ENCODE peak calls at places on chromosomes 3 and 15, in nine cellular contexts. I is activated T-helper 1 cell treated with anti-CD3 and anti-CD28 coated beads, Interleukin-12 subunit alpha, Interleukin-12 subunit beta, Interleukin-2, Interleukin-4 antibody, amounts not matched to agents 30 ng/mL and 10 ng/mL and 1 ng/mL, durations not matched to agents 14 hours and 24 hours and 36 hours; J is NCI-H2029; S is GM03348; E is T-helper 2 cell; M is AG04450; Y is H1; Z is mucosa of gallbladder; W is heart left ventricle. A is an unnamed sample.

GRCh38 chr3:94643400-94643799 is 580.5 kb downstream of the NSUN3 start:
- DNase-seq in I (no peak), J (no peak), S (no peak), E (no peak), M (no peak), Y (no peak), Z (no peak), W (no peak), A (no peak)

GRCh38 chr3:11335056-11335608 is 62.9 kb downstream of the ATG7 start:
- DNase-seq in I (peak), J (peak), S (peak), E (no peak), M (peak), Y (no peak), Z (peak), W (no peak), A (peak)

GRCh38 chr3:190041333-190042041 is 79.2 kb downstream of the P3H2 start:
- DNase-seq in I (no peak), J (no peak), S (no peak), E (no peak), M (peak), Y (no peak), Z (no peak), W (no peak), A (no peak)

GRCh38 chr3:130843441-130843840 is 50.4 kb upstream of the ATP2C1 start:
- DNase-seq in I (no peak), J (no peak), S (no peak), E (no peak), M (no peak), Y (no peak), Z (no peak), W (no peak), A (no peak)

GRCh38 chr3:197311591-197311990 is 13.2 kb upstream of the DLG1 start:
- DNase-seq in I (no peak), J (no peak), S (no peak), E (no peak), M (no peak), Y (no peak), Z (no peak), W (no peak), A (no peak)

GRCh38 chr15:52383100-52383588 is 87.5 kb upstream of the MYO5C start:
- DNase-seq in I (no peak), J (no peak), S (peak), E (no peak), M (no peak), Y (no peak), Z (no peak), W (no peak), A (no peak)

GRCh38 chr3:159635047-159635641 is 353.5 kb upstream of the IL12A start:
- DNase-seq in I (no peak), J (no peak), S (no peak), E (no peak), M (no peak), Y (no peak), Z (no peak), W (no peak), A (no peak)

GRCh38 chr15:52678036-52678467 is 1.1 kb downstream of the ATOSA start:
- DNase-seq in I (peak), J (no peak), S (peak), E (peak), M (no peak), Y (peak), Z (peak), W (peak), A (peak)

GRCh38 chr3:71649757-71650156 is 66.2 kb upstream of the FOXP1 start:
- DNase-seq in I (no peak), J (no peak), S (no peak), E (no peak), M (no peak), Y (no peak), Z (no peak), W (no peak), A (no peak)

GRCh38 chr15:70440416-70441138 is 322.8 kb downstream of the UACA start:
- DNase-seq in I (no peak), J (no peak), S (no peak), E (no peak), M (no peak), Y (no peak), Z (no peak), W (no peak), A (no peak)

GRCh38 chr15:101440846-101441590 is 48.5 kb downstream of the PCSK6 start:
- DNase-seq in I (no peak), J (no peak), S (no peak), E (no peak), M (no peak), Y (peak), Z (no peak), W (no peak), A (no peak)

GRCh38 chr3:49619649-49620048 is 54.5 kb upstream of the APEH start:
- DNase-seq in I (no peak), J (no peak), S (no peak), E (no peak), M (no peak), Y (no peak), Z (no peak), W (no peak), A (no peak)

GRCh38 chr3:171184372-171184771 is 157.9 kb upstream of the SLC2A2 start:
- DNase-seq in I (no peak), J (no peak), S (no peak), E (no peak), M (no peak), Y (no peak), Z (no peak), W (no peak), A (no peak)

GRCh38 chr15:93524432-93524831 is 435.4 kb upstream of the RGMA start:
- DNase-seq in I (no peak), J (peak), S (no peak), E (no peak), M (no peak), Y (no peak), Z (no peak), W (no peak), A (no peak)

GRCh38 chr15:29204356-29204755 is 65.3 kb downstream of the NSMCE3 start:
- DNase-seq in I (no peak), J (no peak), S (no peak), E (no peak), M (no peak), Y (peak), Z (no peak), W (no peak), A (no peak)

GRCh38 chr3:126355777-126356372 is 1.3 kb downstream of the KLF15 start:
- DNase-seq in I (no peak), J (peak), S (peak), E (no peak), M (no peak), Y (peak), Z (peak), W (peak), A (peak)

GRCh38 chr15:45548753-45549520 is 26.4 kb upstream of the SLC30A4 start:
- DNase-seq in I (no peak), J (peak), S (peak), E (no peak), M (no peak), Y (no peak), Z (no peak), W (no peak), A (no peak)

GRCh38 chr3:171974986-171975837 is 64.2 kb upstream of the FNDC3B start:
- DNase-seq in I (no peak), J (no peak), S (peak), E (no peak), M (peak), Y (no peak), Z (no peak), W (no peak), A (no peak)

GRCh38 chr3:108548304-108548703 is 37.9 kb upstream of the MYH15 start:
- DNase-seq in I (no peak), J (no peak), S (peak), E (no peak), M (no peak), Y (no peak), Z (no peak), W (no peak), A (no peak)

GRCh38 chr3:48194446-48195071 is 6.3 kb upstream of the CDC25A start:
- DNase-seq in I (no peak), J (peak), S (peak), E (no peak), M (no peak), Y (peak), Z (peak), W (no peak), A (peak)

GRCh38 chr3:135966349-135966695 is 794 bp downstream of the PPP2R3A start:
- DNase-seq in I (no peak), J (no peak), S (no peak), E (no peak), M (no peak), Y (no peak), Z (peak), W (no peak), A (no peak)

GRCh38 chr15:76839173-76839572 is 66.0 kb downstream of the SCAPER start:
- DNase-seq in I (no peak), J (no peak), S (no peak), E (no peak), M (no peak), Y (no peak), Z (no peak), W (no peak), A (no peak)

GRCh38 chr15:57527382-57528091 is 64.2 kb upstream of the MYZAP start:
- DNase-seq in I (peak), J (peak), S (peak), E (no peak), M (peak), Y (peak), Z (peak), W (no peak), A (peak)

GRCh38 chr3:11136871-11137626 is 17.2 kb upstream of the HRH1 start:
- DNase-seq in I (no peak), J (no peak), S (peak), E (no peak), M (peak), Y (no peak), Z (peak), W (no peak), A (peak)

GRCh38 chr3:40847571-40847992 is 322.8 kb downstream of the ZNF621 start:
- DNase-seq in I (no peak), J (no peak), S (no peak), E (no peak), M (no peak), Y (no peak), Z (peak), W (no peak), A (no peak)

GRCh38 chr3:72661115-72661457 is 187.2 kb downstream of the SHQ1 start:
- DNase-seq in I (no peak), J (peak), S (peak), E (no peak), M (peak), Y (no peak), Z (peak), W (peak), A (peak)

GRCh38 chr3:99965681-99966408 is 148.2 kb downstream of the CMSS1 start:
- DNase-seq in I (no peak), J (no peak), S (no peak), E (no peak), M (no peak), Y (no peak), Z (no peak), W (no peak), A (no peak)

GRCh38 chr15:65342493-65342892 is 35.3 kb downstream of the IGDCC3 start:
- DNase-seq in I (no peak), J (no peak), S (no peak), E (no peak), M (no peak), Y (no peak), Z (no peak), W (no peak), A (no peak)

GRCh38 chr15:62788224-62788623 is 254.3 kb upstream of the TPM1 start:
- DNase-seq in I (no peak), J (no peak), S (no peak), E (no peak), M (no peak), Y (no peak), Z (no peak), W (no peak), A (no peak)

GRCh38 chr3:71101581-71101980 is 481.9 kb downstream of the FOXP1 start:
- DNase-seq in I (no peak), J (no peak), S (peak), E (no peak), M (no peak), Y (no peak), Z (no peak), W (no peak), A (no peak)

GRCh38 chr3:143784446-143784845 is 63.8 kb downstream of the SLC9A9 start:
- DNase-seq in I (no peak), J (no peak), S (no peak), E (no peak), M (no peak), Y (no peak), Z (no peak), W (no peak), A (no peak)

GRCh38 chr3:153028336-153028735 is 133.7 kb upstream of the RAP2B start:
- DNase-seq in I (no peak), J (no peak), S (peak), E (no peak), M (no peak), Y (no peak), Z (no peak), W (no peak), A (no peak)

GRCh38 chr3:58063424-58063823 is 55.2 kb downstream of the FLNB start:
- DNase-seq in I (no peak), J (no peak), S (peak), E (no peak), M (no peak), Y (no peak), Z (no peak), W (no peak), A (no peak)

GRCh38 chr3:192259661-192260060 is 467.7 kb downstream of the FGF12 start:
- DNase-seq in I (no peak), J (no peak), S (no peak), E (no peak), M (no peak), Y (no peak), Z (no peak), W (no peak), A (no peak)

GRCh38 chr3:187920871-187921270 is 175.6 kb upstream of the BCL6 start:
- DNase-seq in I (no peak), J (no peak), S (peak), E (no peak), M (no peak), Y (no peak), Z (peak), W (no peak), A (peak)

GRCh38 chr3:16452265-16452664 is 61.2 kb downstream of the RFTN1 start:
- DNase-seq in I (no peak), J (peak), S (no peak), E (no peak), M (no peak), Y (no peak), Z (no peak), W (no peak), A (peak)

GRCh38 chr3:177810162-177810623 is 612.9 kb upstream of the TBL1XR1 start:
- DNase-seq in I (no peak), J (no peak), S (peak), E (no peak), M (peak), Y (no peak), Z (no peak), W (no peak), A (peak)

GRCh38 chr3:179108091-179108490 is 36.5 kb upstream of the ZMAT3 start:
- DNase-seq in I (no peak), J (no peak), S (peak), E (no peak), M (peak), Y (no peak), Z (no peak), W (no peak), A (no peak)

GRCh38 chr15:65085990-65086679 is 9.6 kb downstream of the KBTBD13 start:
- DNase-seq in I (no peak), J (no peak), S (peak), E (no peak), M (no peak), Y (peak), Z (no peak), W (no peak), A (no peak)

GRCh38 chr3:100089802-100090668 is 24.3 kb downstream of the FILIP1L start:
- DNase-seq in I (no peak), J (no peak), S (peak), E (no peak), M (peak), Y (no peak), Z (no peak), W (no peak), A (peak)